ENCODE peak calls at places on chromosome X, in six cellular contexts. A is posterior cingulate gyrus; D is stimulated activated CD4-positive, alpha-beta T cell treated with anti-CD3 and anti-CD28 coated beads, Interleukin-2, amount 100 ng/mL, for 48 hours; W is central memory CD4-positive, alpha-beta T cell; T is left cardiac atrium; S is lower leg skin. K is an unnamed sample.
A peak's percentile ranks its signal among the peaks of the same experiment; 100 is the strongest.

GRCh38 chrX:39946822-39947221 is 150.9 kb downstream of the BCOR start:
- DNase-seq in A (no peak), D (no peak), W (no peak), T (no peak), S (no peak), K (no peak)

GRCh38 chrX:153499876-153500275 is 5.1 kb downstream of the BGN start:
- DNase-seq in A (peak; percentile 89), D (no peak), W (no peak), T (no peak), S (no peak), K (no peak)

GRCh38 chrX:134377537-134377936 is 82.4 kb upstream of the HPRT1 start:
- DNase-seq in A (no peak), D (no peak), W (no peak), T (no peak), S (no peak), K (no peak)

GRCh38 chrX:68901512-68901911 is 72.7 kb downstream of the EFNB1 start:
- DNase-seq in A (no peak), D (no peak), W (no peak), T (no peak), S (no peak), K (no peak)

GRCh38 chrX:131836161-131836560 is 186.9 kb upstream of the STK26 start:
- DNase-seq in A (no peak), D (no peak), W (no peak), T (no peak), S (no peak), K (no peak)

GRCh38 chrX:47628980-47629379 is 750 bp downstream of the CFP start:
- DNase-seq in A (no peak), D (no peak), W (no peak), T (no peak), S (no peak), K (no peak)

GRCh38 chrX:144566592-144566991 is 680.7 kb upstream of the SPANXN1 start:
- DNase-seq in A (no peak), D (no peak), W (no peak), T (no peak), S (no peak), K (no peak)

GRCh38 chrX:44784241-44784640 is 59.6 kb upstream of the DUSP21 start:
- DNase-seq in A (no peak), D (no peak), W (no peak), T (no peak), S (no peak), K (no peak)

K was measured in CMK.